ENCODE peak calls at places on chromosomes 12 and 14, in seven cellular contexts. G is pancreas, R is bronchial epithelial cell, A is endothelial cell, N is GM06990, Q is breast epithelium, E is left ventricle myocardium inferior. Y is an unnamed sample.

GRCh38 chr14:92655372-92655771 is 93.1 kb downstream of the LGMN start:
- DNase-seq in G (no peak), R (no peak), A (no peak), N (no peak), Q (no peak), E (no peak), Y (no peak)

GRCh38 chr14:72500234-72500838 is 393.6 kb downstream of the DPF3 start:
- DNase-seq in G (no peak), R (no peak), A (no peak), N (no peak), Q (no peak), E (no peak), Y (no peak)

GRCh38 chr12:77847665-77848431 is 17.2 kb downstream of the NAV3 start:
- DNase-seq in G (no peak), R (peak; percentile 98), A (no peak), N (peak; percentile 27), Q (no peak), E (no peak), Y (no peak)

GRCh38 chr14:58722433-58722832 is 84.7 kb downstream of the DACT1 start:
- DNase-seq in G (no peak), R (no peak), A (no peak), N (no peak), Q (no peak), E (no peak), Y (no peak)

GRCh38 chr14:38208825-38209562 is 1.3 kb downstream of the SSTR1 start:
- DNase-seq in G (peak; percentile 84), R (no peak), A (peak; percentile 62), N (no peak), Q (no peak), E (peak; percentile 13), Y (no peak)

GRCh38 chr14:101068293-101068957 is 164.9 kb upstream of the RTL1 start:
- DNase-seq in G (peak; percentile 4), R (no peak), A (no peak), N (no peak), Q (peak; percentile 43), E (no peak), Y (no peak)

GRCh38 chr12:96907681-96908163 is 665 bp downstream of the NEDD1 start:
- DNase-seq in G (peak; percentile 15), R (peak; percentile 15), A (peak; percentile 10), N (no peak), Q (no peak), E (no peak), Y (no peak)

GRCh38 chr12:4143909-4144308 is 129.7 kb upstream of the CCND2 start:
- DNase-seq in G (no peak), R (no peak), A (no peak), N (no peak), Q (no peak), E (no peak), Y (no peak)

GRCh38 chr12:13982010-13982409 is 608 bp upstream of the GRIN2B start:
- DNase-seq in G (no peak), R (no peak), A (peak; percentile 76), N (peak; percentile 30), Q (no peak), E (no peak), Y (peak; percentile 40)
- TF ChIP-seq CTCF in G (no peak), R (peak; percentile 10), A (peak; percentile 77), N (peak; percentile 31), Q (no peak), E (peak; percentile 33), Y (peak; percentile 44)

GRCh38 chr12:110579889-110580253 is 3.2 kb downstream of the PPTC7 start:
- DNase-seq in G (no peak), R (no peak), A (no peak), N (no peak), Q (no peak), E (no peak), Y (no peak)

GRCh38 chr12:110585231-110585799 is 2.2 kb upstream of the PPTC7 start:
- DNase-seq in G (peak; percentile 33), R (peak; percentile 71), A (peak; percentile 18), N (no peak), Q (no peak), E (no peak), Y (no peak)

GRCh38 chr12:110581951-110582285 is 1.2 kb downstream of the PPTC7 start:
- DNase-seq in G (no peak), R (no peak), A (no peak), N (no peak), Q (no peak), E (no peak), Y (no peak)

GRCh38 chr12:110582286-110583136 is 607 bp downstream of the PPTC7 start:
- DNase-seq in G (peak; percentile 60), R (peak; percentile 45), A (peak; percentile 55), N (peak; percentile 86), Q (peak; percentile 58), E (peak; percentile 62), Y (no peak)

GRCh38 chr12:110583137-110584059 is at the start of gene PPTC7:
- DNase-seq in G (peak; percentile 97), R (peak; percentile 88), A (peak; percentile 96), N (peak; percentile 96), Q (peak; percentile 96), E (peak; percentile 97), Y (peak; percentile 76)
- TF ChIP-seq CTCF in G (no peak), R (no peak), A (no peak), N (no peak), Q (no peak), E (no peak), Y (no peak)

DNA sequence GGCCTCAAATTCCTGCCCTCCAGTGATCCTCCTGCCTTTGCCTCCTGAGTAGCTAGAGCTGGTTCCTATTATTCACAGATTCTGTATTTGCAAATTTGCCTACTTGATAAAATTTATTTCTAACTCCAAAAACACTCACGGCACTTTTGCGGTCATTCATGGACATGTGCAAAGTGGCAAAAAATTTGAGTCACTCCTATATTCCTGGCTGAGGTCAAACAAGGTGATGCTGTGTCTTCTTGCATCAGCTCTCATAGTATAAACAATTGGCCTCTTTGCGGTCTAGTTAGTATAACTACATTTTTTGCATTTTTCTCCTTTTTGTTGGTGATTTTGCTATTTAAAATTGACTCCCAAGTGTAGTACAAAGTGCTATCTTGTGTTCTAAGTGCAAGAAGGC is 24.7 kb downstream of the ATF1 start:
- DNase-seq in G (no peak), R (no peak), A (no peak), N (no peak), Q (no peak), E (no peak), Y (no peak)
- TF ChIP-seq CTCF in G (no peak), R (no peak), A (no peak), N (no peak), Q (no peak), E (no peak), Y (no peak)

GRCh38 chr12:57031228-57031670 is 14.9 kb upstream of the TAC3 start:
- DNase-seq in G (no peak), R (peak; percentile 92), A (no peak), N (no peak), Q (no peak), E (no peak), Y (no peak)
- TF ChIP-seq CTCF in G (no peak), R (peak; percentile 18), A (no peak), N (peak; percentile 43), Q (no peak), E (no peak), Y (no peak)

Y was measured in D721Med.